ENCODE peak calls at places on chromosome 4, in nine cellular contexts. V is effector memory CD4-positive, alpha-beta T cell; Y is GM12878; N is kidney; C is keratinocyte; Q is colonic mucosa; A is aorta; X is suprapubic skin; S is heart left ventricle. K is an unnamed sample.

GRCh38 chr4:125689839-125690238 is 375.1 kb downstream of the FAT4 start:
- DNase-seq in A (no peak), N (no peak), C (no peak), Q (no peak), Y (no peak), V (no peak), X (no peak), S (no peak), K (no peak)

GRCh38 chr4:37224832-37225231 is 19.7 kb upstream of the NWD2 start:
- DNase-seq in N (no peak), C (no peak), A (no peak), X (no peak), Q (no peak), V (no peak), Y (no peak), S (no peak), K (no peak)

GRCh38 chr4:113682730-113683129 is 78.8 kb downstream of the CAMK2D start:
- DNase-seq in X (no peak), A (no peak), Q (no peak), S (no peak), C (no peak), N (no peak), V (no peak), Y (no peak), K (no peak)

GRCh38 chr4:184940500-184940899 is 77.8 kb upstream of the HELT start:
- DNase-seq in V (no peak), N (no peak), C (no peak), Y (no peak), X (no peak), Q (peak; percentile 18), A (no peak), S (no peak), K (no peak)

GRCh38 chr4:38242110-38242509 is 281.9 kb downstream of the PTTG2 start:
- DNase-seq in A (no peak), S (no peak), C (no peak), X (no peak), V (no peak), Q (no peak), N (no peak), Y (no peak), K (no peak)

GRCh38 chr4:122783301-122784215 is 43.1 kb upstream of the FGF2 start:
- DNase-seq in N (peak; percentile 76), S (peak; percentile 86), X (no peak), A (peak; percentile 88), C (peak; percentile 69), V (no peak), Q (no peak), Y (no peak), K (no peak)

GRCh38 chr4:182916483-182917181 is 554 bp downstream of the DCTD start:
- DNase-seq in C (no peak), X (peak; percentile 82), A (peak; percentile 86), S (peak; percentile 80), V (no peak), Q (peak; percentile 47), Y (no peak), N (peak; percentile 90), K (no peak)

GRCh38 chr4:52545099-52546069 is 113.7 kb downstream of the USP46 start:
- DNase-seq in N (peak; percentile 82), Y (peak; percentile 7), S (peak; percentile 68), X (peak; percentile 75), V (peak; percentile 33), A (peak; percentile 88), Q (peak; percentile 75), C (no peak), K (peak; percentile 43)

GRCh38 chr4:10075158-10075863 is 41.3 kb downstream of the WDR1 start:
- DNase-seq in C (no peak), Y (no peak), V (no peak), Q (peak; percentile 16), A (peak; percentile 66), X (no peak), S (no peak), N (peak; percentile 41), K (no peak)

GRCh38 chr4:177667687-177668086 is 225.4 kb upstream of the AGA start:
- DNase-seq in V (no peak), Y (no peak), X (no peak), S (no peak), C (no peak), A (no peak), Q (no peak), N (no peak), K (no peak)

GRCh38 chr4:120829113-120829831 is 93.3 kb downstream of the PRDM5 start:
- DNase-seq in Q (no peak), V (no peak), N (no peak), S (no peak), C (no peak), A (no peak), Y (no peak), X (no peak), K (no peak)

GRCh38 chr4:78776031-78776728 is at the start of gene BMP2K:
- DNase-seq in N (peak; percentile 94), V (peak; percentile 72), X (peak; percentile 86), C (no peak), S (peak; percentile 85), Y (no peak), A (peak; percentile 93), Q (peak; percentile 84), K (peak; percentile 72)

GRCh38 chr4:30722916-30723270 is 2.7 kb downstream of the PCDH7 start:
- DNase-seq in S (peak; percentile 27), Q (peak; percentile 16), N (peak; percentile 59), C (no peak), V (no peak), Y (no peak), X (no peak), A (no peak), K (no peak)

GRCh38 chr4:124426279-124426678 is 286.3 kb downstream of the ANKRD50 start:
- DNase-seq in A (no peak), X (no peak), N (no peak), S (no peak), V (no peak), Q (no peak), Y (no peak), C (no peak), K (no peak)
- H3K4me1 ChIP-seq in A (no peaks in the 10 kb centered on the region), X (peaks cover 3% of the 10 kb centered on the region), N (peaks cover 3% of the 10 kb centered on the region), S (peaks cover 7% of the 10 kb centered on the region), V (no peaks in the 10 kb centered on the region), Q (no peaks in the 10 kb centered on the region), Y (no peaks in the 10 kb centered on the region), C (peaks cover 20% of the 10 kb centered on the region), K (no peaks in the 10 kb centered on the region)

DNA sequence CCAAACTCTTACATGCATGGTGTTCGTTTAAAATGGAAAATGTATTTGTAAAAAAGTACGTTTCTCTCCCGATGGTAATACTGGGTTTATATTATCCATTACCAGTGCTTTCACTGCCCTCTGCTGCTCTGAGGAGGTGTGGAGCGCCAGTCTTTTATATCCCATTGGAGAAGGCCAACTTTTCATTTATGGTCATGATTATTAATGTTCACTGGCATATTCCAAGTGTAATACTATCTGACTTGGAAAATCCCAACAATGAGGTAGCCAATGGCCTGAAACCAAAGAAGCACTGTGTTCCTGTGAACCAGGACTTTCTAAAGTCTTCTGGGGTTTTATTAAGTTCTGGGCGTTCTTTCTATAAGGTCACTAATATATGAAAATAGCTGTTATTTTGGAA is 80.7 kb downstream of the SYNPO2 start:
- DNase-seq in X (no peak), A (peak; percentile 77), V (no peak), C (no peak), S (peak; percentile 59), N (no peak), Y (no peak), Q (peak; percentile 44), K (no peak)
- H3K27ac ChIP-seq in X (no peak overlapping the region), A (no peak overlapping the region), V (no peak overlapping the region), C (no peak overlapping the region), S (peak overlapping the region; percentile 74), N (no peak overlapping the region), Y (no peak overlapping the region), Q (no peak overlapping the region), K (no peak overlapping the region)

DNA sequence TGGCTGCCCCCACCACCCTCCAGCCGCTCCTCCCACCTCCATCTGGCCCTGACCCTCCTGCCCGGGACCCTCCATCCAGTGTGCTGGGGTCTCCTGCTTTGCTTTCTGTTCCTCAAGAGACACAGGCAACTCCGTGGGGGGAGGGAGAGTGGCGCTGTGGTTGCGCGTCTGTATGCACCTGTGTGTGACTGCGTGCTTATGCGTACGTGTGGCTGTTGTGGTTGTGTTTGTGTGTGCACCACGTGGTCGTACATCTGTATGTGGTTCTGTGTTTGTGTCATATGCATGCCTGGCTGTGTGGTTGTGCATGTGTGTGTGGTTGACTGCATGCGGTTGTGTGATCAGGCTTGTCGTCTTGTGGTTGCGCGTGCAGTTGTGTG is 33.2 kb downstream of the CPLX1 start:
- DNase-seq in C (no peak), N (no peak), Y (no peak), A (peak; percentile 64), V (peak; percentile 12), S (no peak), X (no peak), Q (no peak), K (peak; percentile 14)
- H3K4me3 ChIP-seq in C (no peak overlapping the region), N (no peak overlapping the region), Y (peak overlapping the region; percentile 51), A (no peak overlapping the region), V (peak overlapping the region; percentile 54), S (no peak overlapping the region), X (peak overlapping the region; percentile 33), Q (no peak overlapping the region), K (peak overlapping the region; percentile 41)

GRCh38 chr4:145937021-145937861 is 1.4 kb downstream of the ZNF827 start:
- DNase-seq in N (peak; percentile 89), X (peak; percentile 78), Q (peak; percentile 79), S (peak; percentile 67), V (peak; percentile 24), Y (no peak), C (no peak), A (peak; percentile 86), K (peak; percentile 65)

GRCh38 chr4:145934434-145935047 is 4.1 kb downstream of the ZNF827 start:
- DNase-seq in N (no peak), C (no peak), V (no peak), A (no peak), X (no peak), Y (no peak), S (no peak), Q (no peak), K (no peak)

GRCh38 chr4:145933134-145933533 is 5.5 kb downstream of the ZNF827 start:
- DNase-seq in N (no peak), A (no peak), C (no peak), V (no peak), Y (no peak), X (no peak), Q (no peak), S (no peak), K (no peak)

GRCh38 chr4:145936142-145937020 is 2.2 kb downstream of the ZNF827 start:
- DNase-seq in S (peak; percentile 80), A (peak; percentile 87), C (no peak), Y (no peak), Q (peak; percentile 75), X (peak; percentile 78), N (peak; percentile 91), V (peak; percentile 27), K (peak; percentile 52)

DNA sequence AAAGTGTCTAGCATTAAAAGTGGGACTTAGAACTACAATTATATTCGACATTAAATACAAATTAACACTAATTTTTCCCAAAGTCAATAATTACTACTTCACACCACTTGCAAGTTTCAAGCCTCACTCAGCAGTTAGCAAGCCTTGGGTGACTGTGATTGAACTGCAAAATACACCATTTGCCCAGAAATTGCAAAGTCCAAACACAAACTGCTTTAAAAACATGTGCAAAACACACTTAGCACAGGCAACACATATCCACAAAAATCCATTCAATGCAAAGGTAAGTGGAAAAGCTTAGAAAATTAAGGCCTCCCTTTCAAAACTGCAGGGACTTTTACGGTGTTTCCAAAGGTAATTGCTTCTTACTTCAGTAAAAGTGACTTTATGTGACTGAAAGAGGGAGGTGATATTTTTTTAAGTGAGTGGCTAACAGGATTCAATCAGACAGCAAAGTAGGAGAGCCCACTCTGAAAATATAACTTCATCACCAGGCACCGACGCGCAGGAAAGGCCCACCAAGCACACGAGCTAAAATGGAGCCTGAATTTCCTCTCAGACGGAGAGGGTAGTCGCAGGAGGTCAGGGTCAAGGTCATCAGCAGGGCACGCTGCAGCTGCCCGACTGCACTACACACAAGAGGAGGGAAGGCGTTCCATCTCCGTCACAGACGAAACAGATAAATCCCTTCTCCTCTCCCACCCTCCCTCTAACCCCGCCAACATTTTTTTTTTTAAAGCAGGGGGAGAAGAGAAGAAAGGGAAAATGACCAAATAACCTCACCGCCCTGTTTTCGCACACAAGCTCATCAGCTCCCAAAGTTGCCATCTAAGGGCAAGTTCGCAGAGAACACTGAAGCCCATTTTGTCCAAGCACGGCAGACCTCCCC is 3.1 kb downstream of the ZNF827 start:
- DNase-seq in V (no peak), C (no peak), Q (peak; percentile 65), Y (peak; percentile 48), S (peak; percentile 68), A (no peak), X (no peak), N (no peak), K (peak; percentile 9)
- H3K4me1 ChIP-seq in V (peaks cover 8% of the 10 kb centered on the region), C (peaks cover 23% of the 10 kb centered on the region), Q (no peaks in the 10 kb centered on the region), Y (peaks cover 7% of the 10 kb centered on the region), S (peaks cover 20% of the 10 kb centered on the region), A (peaks cover 8% of the 10 kb centered on the region), X (peaks cover 9% of the 10 kb centered on the region), N (peaks cover 12% of the 10 kb centered on the region), K (no peaks in the 10 kb centered on the region)